ENCODE peak calls at places on chromosomes 13 and 19, in four cellular contexts. Z is left cardiac atrium, T is NCI-H2029 treated with DMSO at 0.1 percent for 48 hours, B is NCI-H1105 treated with DMSO at 0.1 percent for 48 hours. I is an unnamed sample.

GRCh38 chr13:110397445-110397844 is 90.4 kb downstream of the COL4A2 start:
- DNase-seq in Z (peak; percentile 53), T (no peak), B (no peak), I (no peak)

GRCh38 chr19:50858896-50859295 is 4.2 kb downstream of the KLK3 start:
- DNase-seq in Z (no peak), T (no peak), B (peak; percentile 75), I (no peak)

GRCh38 chr19:10289836-10290438 is at the start of gene ICAM5:
- DNase-seq in Z (no peak), T (no peak), B (peak; percentile 44), I (no peak)

GRCh38 chr13:107043016-107043957 is 475.4 kb upstream of the ARGLU1 start:
- DNase-seq in Z (peak; percentile 24), T (no peak), B (peak; percentile 31), I (no peak)

GRCh38 chr13:109989155-109989554 is 202.8 kb upstream of the IRS2 start:
- DNase-seq in Z (no peak), T (no peak), B (no peak), I (no peak)

GRCh38 chr19:28883241-28883693 is 329.7 kb downstream of the UQCRFS1 start:
- DNase-seq in Z (peak; percentile 32), T (no peak), B (no peak), I (no peak)

GRCh38 chr13:110546933-110547332 is 14.6 kb downstream of the RAB20 start:
- DNase-seq in Z (peak; percentile 93), T (peak; percentile 81), B (no peak), I (no peak)

GRCh38 chr13:79389031-79389430 is 17.0 kb downstream of the RBM26 start:
- DNase-seq in Z (no peak), T (no peak), B (no peak), I (no peak)

GRCh38 chr19:21202865-21203494 is 61.1 kb downstream of the ZNF431 start:
- DNase-seq in Z (no peak), T (peak; percentile 64), B (peak; percentile 49), I (no peak)

GRCh38 chr13:34174671-34175145 is 356.8 kb downstream of the RFC3 start:
- DNase-seq in Z (no peak), T (no peak), B (no peak), I (no peak)

GRCh38 chr19:35159606-35160005 is 5.1 kb downstream of the FXYD5 start:
- DNase-seq in Z (no peak), T (no peak), B (no peak), I (no peak)

GRCh38 chr13:99959127-99959529 is 12.4 kb downstream of the ZIC5 start:
- DNase-seq in Z (no peak), T (no peak), B (no peak), I (no peak)

GRCh38 chr19:36113425-36113824 is 1.2 kb downstream of the POLR2I start:
- DNase-seq in Z (no peak), T (no peak), B (no peak), I (no peak)

I was measured in effector CD8-positive, alpha-beta T cell.